ENCODE peak calls at places on chromosomes 11 and 22, in ten cellular contexts. M is MM.1S, I is heart left ventricle, T is IMR-90, D is kidney, L is fibroblast of lung, J is cardiac muscle cell, G is lung, B is brain microvascular endothelial cell, Y is prostate gland. X is an unnamed sample.

GRCh38 chr11:73969991-73970800 is 12.4 kb downstream of the UCP2 start:
- DNase-seq in M (no peak), T (no peak), J (no peak), L (no peak), I (no peak), Y (no peak), D (peak), B (no peak), G (no peak), X (no peak)

GRCh38 chr11:128725630-128726461 is 32.0 kb downstream of the FLI1 start:
- DNase-seq in G (no peak), I (no peak), B (no peak), T (peak), J (no peak), D (no peak), Y (no peak), L (peak), M (peak), X (peak)

GRCh38 chr11:95469268-95469667 is 238.3 kb upstream of the SESN3 start:
- DNase-seq in M (no peak), B (no peak), L (no peak), D (no peak), J (no peak), Y (no peak), T (no peak), I (no peak), G (no peak), X (no peak)

GRCh38 chr22:36759481-36760159 is 16.3 kb downstream of the IFT27 start:
- DNase-seq in I (no peak), M (no peak), D (no peak), L (no peak), T (no peak), G (no peak), Y (no peak), J (no peak), B (no peak), X (no peak)

GRCh38 chr11:117315285-117316196 is 515 bp downstream of the BACE1 start:
- DNase-seq in L (peak), B (no peak), I (peak), M (no peak), G (no peak), Y (no peak), J (peak), T (no peak), D (peak), X (no peak)

GRCh38 chr11:57434640-57435546 is 8.0 kb upstream of the SLC43A3 start:
- DNase-seq in M (no peak), B (peak), T (peak), L (peak), G (peak), D (no peak), J (no peak), I (no peak), Y (peak), X (peak)

GRCh38 chr11:111823131-111823530 is 48.2 kb downstream of the ALG9 start:
- DNase-seq in T (no peak), J (no peak), G (no peak), I (no peak), B (no peak), D (no peak), Y (no peak), L (no peak), M (no peak), X (no peak)

GRCh38 chr11:11620251-11620965 is 1.4 kb downstream of the GALNT18 start:
- DNase-seq in L (peak), G (peak), Y (peak), B (no peak), M (no peak), D (peak), J (peak), T (peak), I (peak), X (no peak)

GRCh38 chr11:119491753-119492455 is 68.9 kb upstream of the THY1 start:
- DNase-seq in L (peak), I (no peak), J (no peak), T (peak), M (no peak), Y (no peak), G (no peak), B (peak), D (peak), X (no peak)

GRCh38 chr22:37147186-37147990 is 2.3 kb downstream of the IL2RB start:
- DNase-seq in J (no peak), Y (no peak), L (no peak), D (peak), I (no peak), B (no peak), G (no peak), T (no peak), M (no peak), X (no peak)

GRCh38 chr22:26589367-26589844 is 526 bp downstream of the TPST2 start:
- DNase-seq in Y (no peak), T (peak), M (no peak), J (peak), G (peak), L (peak), D (peak), I (peak), B (no peak), X (peak)

GRCh38 chr22:48605125-48605524 is 1222.5 kb downstream of the BRD1 start:
- DNase-seq in L (no peak), J (no peak), G (no peak), Y (no peak), B (no peak), M (no peak), D (no peak), T (no peak), I (no peak), X (no peak)

GRCh38 chr11:74702383-74703007 is 28.7 kb downstream of the CHRDL2 start:
- DNase-seq in J (peak), T (peak), D (no peak), Y (no peak), G (peak), B (peak), L (peak), M (peak), I (peak), X (no peak)

GRCh38 chr22:21042978-21043855 is 2.5 kb upstream of the LRRC74B start:
- DNase-seq in J (no peak), I (no peak), Y (no peak), G (no peak), M (no peak), B (no peak), D (no peak), T (no peak), L (no peak), X (no peak)

GRCh38 chr11:19073454-19074415 is 13.2 kb upstream of the MRGPRX2 start:
- DNase-seq in Y (no peak), D (no peak), J (no peak), B (no peak), G (no peak), M (no peak), L (no peak), T (no peak), I (no peak), X (no peak)

GRCh38 chr11:2792376-2793250 is 92.8 kb upstream of the KCNQ1OT1 start:
- DNase-seq in I (peak), Y (no peak), L (no peak), D (peak), J (no peak), T (no peak), B (no peak), G (no peak), M (no peak), X (no peak)

GRCh38 chr11:12754582-12755250 is 80.5 kb downstream of the TEAD1 start:
- DNase-seq in B (no peak), D (no peak), M (no peak), I (no peak), Y (no peak), G (no peak), L (no peak), J (no peak), T (no peak), X (no peak)

GRCh38 chr11:22304337-22304961 is 33.7 kb upstream of the SLC17A6 start:
- DNase-seq in D (no peak), L (peak), Y (no peak), B (no peak), T (peak), M (peak), J (peak), G (no peak), I (no peak), X (peak)

GRCh38 chr11:103610435-103610834 is 426.0 kb upstream of the DDI1 start:
- DNase-seq in M (no peak), J (no peak), L (no peak), T (no peak), D (no peak), Y (no peak), I (no peak), B (no peak), G (no peak), X (no peak)

GRCh38 chr11:3747704-3748103 is 49.6 kb downstream of the NUP98 start:
- DNase-seq in I (no peak), M (no peak), Y (no peak), G (no peak), T (peak), B (peak), D (no peak), J (no peak), L (peak), X (peak)

GRCh38 chr11:107018274-107018901 is at the start of gene GUCY1A2:
- DNase-seq in T (no peak), M (peak), L (peak), G (no peak), I (peak), J (peak), D (peak), Y (peak), B (no peak), X (no peak)

GRCh38 chr11:22512457-22512856 is 113.2 kb downstream of the FANCF start:
- DNase-seq in I (no peak), M (no peak), G (no peak), J (no peak), Y (no peak), D (no peak), T (no peak), B (no peak), L (peak), X (no peak)

GRCh38 chr22:23803001-23803819 is 16.4 kb downstream of the SMARCB1 start:
- DNase-seq in Y (no peak), B (no peak), L (no peak), I (no peak), D (peak), G (no peak), T (no peak), J (no peak), M (no peak), X (no peak)

GRCh38 chr11:2122222-2122906 is 16.8 kb downstream of the IGF2 start:
- DNase-seq in J (no peak), D (peak), T (peak), B (peak), M (peak), L (peak), Y (no peak), I (peak), G (no peak), X (no peak)

GRCh38 chr11:34855754-34856095 is 60.5 kb downstream of the APIP start:
- DNase-seq in G (no peak), M (no peak), D (no peak), Y (no peak), T (no peak), I (no peak), J (no peak), L (no peak), B (no peak), X (no peak)

GRCh38 chr11:113331988-113332387 is 17.6 kb downstream of the TTC12 start:
- DNase-seq in M (no peak), Y (no peak), D (no peak), L (no peak), G (no peak), J (no peak), T (no peak), B (no peak), I (no peak), X (no peak)

GRCh38 chr11:128208329-128209220 is 378.8 kb downstream of the ETS1 start:
- DNase-seq in D (no peak), G (peak), I (no peak), L (peak), T (peak), B (peak), Y (peak), J (no peak), M (no peak), X (no peak)

GRCh38 chr11:45400594-45400993 is 114.5 kb upstream of the SYT13 start:
- DNase-seq in Y (no peak), I (no peak), D (no peak), L (peak), M (no peak), G (no peak), J (no peak), B (peak), T (peak), X (no peak)

GRCh38 chr11:20058749-20059458 is 101.4 kb downstream of the DBX1 start:
- DNase-seq in Y (no peak), B (no peak), M (no peak), I (no peak), L (peak), G (no peak), D (no peak), T (peak), J (no peak), X (no peak)

GRCh38 chr11:93542753-93543246 is 391 bp downstream of the SMCO4 start:
- DNase-seq in I (peak), G (no peak), J (no peak), Y (no peak), T (no peak), B (no peak), M (peak), D (peak), L (no peak), X (no peak)

GRCh38 chr22:17234144-17234623 is 14.9 kb upstream of the ADA2 start:
- DNase-seq in Y (no peak), G (no peak), L (peak), B (no peak), D (peak), T (no peak), I (no peak), M (no peak), J (no peak), X (no peak)

GRCh38 chr11:103608566-103608965 is 427.9 kb upstream of the DDI1 start:
- DNase-seq in B (peak), Y (no peak), G (no peak), T (peak), I (no peak), M (no peak), L (peak), J (no peak), D (no peak), X (no peak)

GRCh38 chr11:19739872-19740271 is 27.2 kb downstream of the NAV2 start:
- DNase-seq in J (peak), T (peak), G (no peak), L (peak), I (no peak), B (no peak), M (no peak), D (no peak), Y (no peak), X (no peak)

GRCh38 chr22:38271101-38271500 is 1.7 kb downstream of the TMEM184B start:
- DNase-seq in L (no peak), T (no peak), G (no peak), J (no peak), M (no peak), D (no peak), I (no peak), B (no peak), Y (no peak), X (no peak)

GRCh38 chr22:38271927-38272372 is 860 bp downstream of the TMEM184B start:
- DNase-seq in Y (peak), L (no peak), J (no peak), D (no peak), I (no peak), M (peak), T (no peak), B (no peak), G (peak), X (no peak)

GRCh38 chr22:38272373-38273134 is at the start of gene TMEM184B:
- DNase-seq in M (peak), Y (peak), I (peak), B (no peak), L (peak), J (peak), D (peak), G (peak), T (peak), X (peak)

GRCh38 chr22:38276161-38276560 is 3.4 kb upstream of the TMEM184B start:
- DNase-seq in G (no peak), M (peak), J (no peak), T (no peak), L (no peak), I (no peak), B (no peak), D (no peak), Y (no peak), X (no peak)

DNA sequence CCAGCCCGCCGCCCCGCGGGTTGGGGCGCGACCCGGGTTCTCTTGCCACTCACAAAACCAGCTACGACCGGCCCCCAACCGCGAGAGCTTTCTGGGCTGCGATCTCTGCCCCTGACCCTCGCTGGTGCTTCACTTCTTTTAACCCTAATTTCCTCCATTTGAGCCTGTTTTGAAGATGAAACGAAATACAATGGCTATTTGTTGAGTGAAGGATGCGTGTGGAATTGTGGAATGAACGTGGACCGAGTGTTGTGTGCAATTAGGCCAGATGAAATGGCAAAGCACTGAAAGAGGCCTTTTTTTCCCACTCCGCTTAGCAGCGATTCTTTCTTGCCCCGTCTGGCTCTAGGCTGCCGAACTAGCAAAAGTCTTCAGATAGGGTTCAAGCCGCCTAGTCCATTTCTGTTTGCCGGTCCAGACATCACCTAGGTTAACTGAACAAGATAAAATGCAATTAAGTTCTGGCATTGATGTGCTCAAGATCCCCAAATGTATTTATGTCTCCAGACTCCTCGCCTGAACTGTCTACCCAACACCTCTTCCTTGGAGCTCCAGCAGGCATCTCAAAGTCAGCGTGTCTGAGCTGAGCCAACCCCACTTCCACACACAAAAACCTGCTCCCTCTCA is 438 bp upstream of the TMEM184B start:
- DNase-seq in L (peak), M (no peak), T (no peak), I (no peak), J (no peak), G (no peak), D (no peak), B (no peak), Y (no peak), X (no peak)
- TF ChIP-seq CTCF in L (no peak), M (no peak), T (no peak), I (no peak), J (no peak), G (no peak), D (no peak), B (no peak), Y (no peak), X (no peak)

GRCh38 chr11:115707180-115707905 is 203.1 kb upstream of the CADM1 start:
- DNase-seq in L (peak), D (no peak), J (no peak), M (no peak), Y (no peak), T (no peak), G (peak), B (no peak), I (no peak), X (peak)
- H3K27ac ChIP-seq in L (no peak), D (no peak), J (no peak), M (no peak), Y (no peak), T (no peak), G (no peak), B (no peak), I (no peak), X (peak)

DNA sequence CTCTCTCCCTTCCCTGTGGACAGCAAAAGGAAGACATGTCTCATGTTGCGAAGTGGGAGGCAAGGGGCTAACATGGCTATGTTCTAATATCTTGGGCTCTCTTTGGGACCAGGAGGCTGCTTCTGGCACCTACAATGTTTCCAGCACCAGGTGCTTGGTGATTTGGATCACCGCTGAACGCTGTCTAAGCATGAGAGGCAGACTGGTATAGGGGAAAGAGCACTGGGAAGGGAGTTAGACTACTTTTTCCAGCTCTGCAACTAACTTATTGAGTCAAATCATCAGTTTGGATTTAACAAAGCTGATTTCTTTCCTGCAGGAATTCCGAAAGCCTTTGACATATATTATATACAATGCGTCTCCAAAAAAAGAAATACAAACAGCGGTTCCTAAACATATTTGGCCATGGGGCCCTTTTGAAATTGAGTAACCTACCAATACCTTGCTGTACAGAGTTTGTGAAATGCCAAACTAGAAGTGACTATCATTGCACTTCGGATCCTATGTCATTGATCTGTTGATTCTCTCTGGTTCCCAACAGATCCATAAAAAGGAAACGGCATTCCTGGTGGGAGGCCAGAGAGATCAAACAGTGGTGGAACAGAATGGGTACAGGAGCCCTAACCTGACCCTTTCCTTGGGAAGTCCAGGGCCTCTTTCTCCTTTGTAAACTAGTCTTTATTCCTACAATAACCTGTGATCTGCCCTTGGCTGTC is 37.8 kb downstream of the FBXO7 start:
- DNase-seq in B (no peak), D (no peak), Y (no peak), J (no peak), L (no peak), T (no peak), M (no peak), I (no peak), G (no peak), X (no peak)
- H3K4me3 ChIP-seq in B (no peak), D (no peak), Y (no peak), J (no peak), L (no peak), T (no peak), M (no peak), I (no peak), G (no peak), X (no peak)

DNA sequence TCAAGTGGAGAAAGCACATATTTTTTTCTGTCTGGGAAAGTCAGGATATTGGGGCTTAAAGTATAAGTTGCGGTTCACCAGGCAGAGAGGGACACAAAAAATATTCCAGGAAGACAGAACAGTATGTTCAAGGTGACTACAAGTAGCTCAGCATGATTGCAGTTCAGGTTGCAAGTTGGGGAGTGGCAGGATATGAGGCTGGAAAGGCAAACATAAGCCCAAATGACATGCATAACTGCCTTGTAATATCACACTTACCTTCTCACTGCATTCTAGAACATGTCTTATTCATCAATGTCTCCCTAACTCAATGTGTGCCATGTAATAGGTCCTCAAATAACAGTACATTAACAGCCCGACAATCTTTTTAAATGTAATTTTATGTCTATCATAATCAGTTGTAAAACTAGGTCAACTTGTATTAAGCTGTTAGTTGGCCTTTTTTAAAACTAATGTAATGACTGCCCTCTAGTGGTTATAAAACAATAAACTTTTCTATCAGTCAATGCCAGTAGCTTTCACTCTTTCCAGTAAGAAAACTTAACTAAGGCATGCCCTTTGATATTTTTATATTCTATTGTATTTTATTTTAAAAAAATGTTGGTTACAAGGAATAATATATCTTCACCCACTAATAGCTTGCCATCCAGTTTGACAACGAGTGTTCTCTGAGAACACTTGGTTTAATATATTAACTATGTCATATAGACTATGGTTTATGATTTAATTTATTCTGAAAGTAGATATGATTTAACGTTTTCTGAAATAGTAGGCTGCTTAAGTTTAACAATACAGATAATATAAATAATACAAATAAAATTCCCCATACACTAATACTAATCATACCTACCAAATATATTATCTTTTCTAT is 39.4 kb upstream of the CFAP300 start:
- DNase-seq in D (no peak), B (no peak), Y (peak), G (peak), J (peak), M (peak), T (peak), I (no peak), L (peak), X (peak)
- TF ChIP-seq CTCF in D (peak), B (peak), Y (no peak), G (no peak), J (peak), M (peak), T (peak), I (peak), L (no peak), X (no peak)

GRCh38 chr22:42704896-42705295 is 15.8 kb downstream of the A4GALT start:
- DNase-seq in M (no peak), B (no peak), T (no peak), L (no peak), I (no peak), Y (no peak), J (no peak), G (no peak), D (no peak), X (no peak)
- H3K27ac ChIP-seq in M (no peak), B (no peak), T (no peak), L (no peak), I (peak), Y (no peak), J (no peak), G (no peak), D (no peak), X (no peak)

GRCh38 chr22:35330258-35330861 is 30.7 kb downstream of the TOM1 start:
- DNase-seq in T (peak), J (no peak), G (peak), B (peak), I (peak), Y (peak), D (peak), M (no peak), L (peak), X (peak)
- H3K4me3 ChIP-seq in T (no peak), J (no peak), G (no peak), B (no peak), I (no peak), Y (no peak), D (no peak), M (no peak), L (no peak), X (no peak)